ENCODE peak calls at places on chromosomes 1 and 21, in eight cellular contexts. N, X, B, S, F, Q, Y and G are unnamed samples.

GRCh38 chr1:18038051-18038450 is 69.5 kb upstream of the IGSF21 start:
- DNase-seq in N (no peak), X (no peak), B (no peak), S (no peak), F (no peak), Q (no peak), Y (no peak), G (no peak)

GRCh38 chr1:207838156-207839082 is 72.5 kb downstream of the CD34 start:
- DNase-seq in N (no peak), X (no peak), B (peak), S (peak), F (no peak), Q (peak), Y (no peak), G (no peak)

GRCh38 chr1:114669562-114670082 is at the start of gene DENND2C:
- DNase-seq in N (peak), X (no peak), B (no peak), S (no peak), F (no peak), Q (no peak), Y (no peak), G (no peak)

GRCh38 chr21:36156815-36157670 is at the start of gene DOP1B:
- DNase-seq in N (peak), X (no peak), B (no peak), S (no peak), F (peak), Q (no peak), Y (no peak), G (no peak)

GRCh38 chr1:107546571-107546970 is 405.7 kb downstream of the NTNG1 start:
- DNase-seq in N (no peak), X (no peak), B (no peak), S (no peak), F (no peak), Q (no peak), Y (no peak), G (no peak)

GRCh38 chr1:92791487-92792058 is 6.7 kb upstream of the EVI5 start:
- DNase-seq in N (no peak), X (no peak), B (no peak), S (no peak), F (no peak), Q (no peak), Y (no peak), G (no peak)

GRCh38 chr1:196678510-196678884 is 26.7 kb downstream of the CFH start:
- DNase-seq in N (no peak), X (no peak), B (no peak), S (no peak), F (no peak), Q (peak), Y (peak), G (no peak)

GRCh38 chr1:161083743-161084084 is 5.6 kb downstream of the NECTIN4 start:
- DNase-seq in N (no peak), X (no peak), B (no peak), S (no peak), F (no peak), Q (no peak), Y (no peak), G (no peak)

GRCh38 chr21:42626171-42626570 is 27.2 kb upstream of the PDE9A start:
- DNase-seq in N (no peak), X (peak), B (no peak), S (no peak), F (peak), Q (no peak), Y (no peak), G (no peak)

GRCh38 chr1:56572334-56573050 is 6.9 kb downstream of the PLPP3 start:
- DNase-seq in N (no peak), X (no peak), B (no peak), S (no peak), F (no peak), Q (no peak), Y (no peak), G (no peak)

GRCh38 chr1:89295187-89295586 is 22.5 kb upstream of the GBP5 start:
- DNase-seq in N (no peak), X (no peak), B (no peak), S (no peak), F (no peak), Q (no peak), Y (no peak), G (no peak)

GRCh38 chr1:13754510-13755103 is 54.6 kb downstream of the PRDM2 start:
- DNase-seq in N (no peak), X (no peak), B (no peak), S (no peak), F (no peak), Q (no peak), Y (peak), G (no peak)

GRCh38 chr1:68232354-68233148 is at the start of gene WLS:
- DNase-seq in N (no peak), X (peak), B (peak), S (peak), F (peak), Q (peak), Y (peak), G (peak)
- TF ChIP-seq CTCF in N (no peak), X (no peak), B (peak), S (no peak), F (no peak), Q (peak), Y (peak), G (peak)

GRCh38 chr1:10386761-10387482 is 11.9 kb upstream of the PGD start:
- DNase-seq in N (no peak), X (no peak), B (no peak), S (no peak), F (no peak), Q (no peak), Y (no peak), G (no peak)

GRCh38 chr1:10384219-10384618 is 14.6 kb upstream of the PGD start:
- DNase-seq in N (no peak), X (no peak), B (no peak), S (no peak), F (no peak), Q (no peak), Y (no peak), G (no peak)

GRCh38 chr1:10388387-10388715 is 10.5 kb upstream of the PGD start:
- DNase-seq in N (no peak), X (no peak), B (no peak), S (peak), F (peak), Q (no peak), Y (no peak), G (no peak)

GRCh38 chr1:10387611-10388386 is 11.1 kb upstream of the PGD start:
- DNase-seq in N (peak), X (no peak), B (peak), S (peak), F (no peak), Q (peak), Y (peak), G (peak)

DNA sequence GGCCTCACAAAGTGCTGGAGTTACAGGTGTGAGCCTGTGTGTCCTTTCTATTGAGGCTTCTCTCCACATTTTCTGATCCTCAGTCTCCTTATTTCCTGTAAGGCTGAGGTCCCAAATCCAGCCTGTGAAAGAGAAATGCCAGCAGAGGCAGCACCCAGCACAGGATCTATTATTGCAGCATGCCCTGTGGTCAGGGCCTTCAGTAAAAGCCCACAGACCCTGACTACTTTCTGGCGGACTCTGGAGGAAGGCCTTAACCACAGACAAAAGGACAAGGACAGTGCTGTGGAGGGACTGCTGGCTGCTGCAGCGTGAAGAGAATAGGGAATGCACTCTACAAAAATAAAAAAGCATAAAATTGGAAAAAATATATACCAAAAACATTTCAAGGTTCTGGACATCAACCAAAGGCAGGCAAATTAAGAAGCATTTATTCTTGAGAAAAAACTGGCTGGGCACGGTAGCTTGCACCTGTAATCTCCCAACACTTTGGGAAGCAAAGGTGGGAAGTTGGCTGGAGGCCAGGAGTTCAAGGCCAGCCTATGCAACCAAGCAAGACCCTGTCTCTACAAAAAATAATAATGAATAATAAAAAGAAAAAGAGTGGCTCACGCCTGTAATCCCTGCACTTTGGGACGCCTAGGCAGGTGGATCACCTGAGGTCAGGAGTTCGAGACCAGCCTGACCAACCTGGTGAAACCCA is 9.4 kb upstream of the PGD start:
- DNase-seq in N (no peak), X (no peak), B (no peak), S (no peak), F (no peak), Q (no peak), Y (no peak), G (no peak)
- H3K27ac ChIP-seq in N (no peak), X (no peak), B (no peak), S (peak), F (no peak), Q (no peak), Y (no peak), G (peak)

DNA sequence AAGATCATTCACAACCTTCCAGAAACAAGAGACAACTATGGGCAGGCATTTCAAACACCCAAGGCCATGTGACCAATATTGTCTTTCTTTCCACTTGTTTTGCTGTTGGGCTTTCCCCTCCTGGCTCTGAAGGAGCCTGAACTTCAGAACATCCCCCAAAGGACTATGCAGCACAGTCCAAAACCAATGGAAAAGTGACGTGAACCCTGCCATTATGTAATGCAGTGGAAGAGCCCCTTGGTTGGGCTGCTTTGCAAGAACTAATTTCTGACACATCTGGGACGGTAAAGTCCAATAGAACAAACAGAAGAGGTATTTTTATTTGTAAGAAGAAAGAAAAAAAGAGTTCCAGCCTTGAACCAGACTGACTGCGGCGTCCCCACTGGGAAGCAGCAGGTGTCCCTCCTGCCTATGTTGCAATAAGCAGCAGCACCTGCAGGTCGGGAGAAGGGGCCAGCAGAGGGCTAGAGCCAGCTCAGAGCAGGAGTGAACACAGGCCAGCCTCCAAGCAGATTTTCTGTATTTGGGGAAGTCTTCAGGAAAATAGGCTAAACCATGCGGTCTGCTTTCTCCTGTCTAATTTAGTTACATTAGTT is 116.7 kb downstream of the CDC7 start:
- DNase-seq in N (no peak), X (no peak), B (peak), S (peak), F (peak), Q (no peak), Y (no peak), G (peak)
- TF ChIP-seq CTCF in N (no peak), X (no peak), B (no peak), S (peak), F (no peak), Q (peak), Y (no peak), G (peak)

DNA sequence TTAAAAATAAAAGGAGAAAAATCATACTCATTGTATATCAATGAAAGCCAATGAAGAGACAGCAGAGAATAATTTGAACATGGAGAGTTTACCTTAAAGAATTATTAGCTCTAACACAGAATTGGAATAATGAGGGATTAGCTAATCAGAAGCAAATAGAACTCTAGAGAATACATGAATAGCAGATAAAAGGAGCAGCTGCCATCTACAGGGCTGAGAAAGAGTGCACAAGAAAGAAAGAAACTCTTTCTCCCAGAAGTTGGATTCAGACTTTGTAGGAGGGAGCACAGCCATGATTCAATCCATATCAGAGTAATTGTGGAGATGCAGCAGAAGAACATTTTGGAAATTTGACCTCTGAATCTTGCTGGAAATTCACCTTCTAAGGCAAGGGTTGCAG is 1171.2 kb downstream of the PLA2G4A start:
- DNase-seq in N (no peak), X (no peak), B (no peak), S (peak), F (no peak), Q (no peak), Y (no peak), G (no peak)
- H3K27ac ChIP-seq in N (no peak), X (no peak), B (no peak), S (no peak), F (no peak), Q (no peak), Y (no peak), G (no peak)

GRCh38 chr1:110457206-110457605 is 6.3 kb downstream of the PROK1 start:
- DNase-seq in N (no peak), X (peak), B (no peak), S (no peak), F (no peak), Q (no peak), Y (no peak), G (no peak)

GRCh38 chr1:110453829-110454228 is 2.9 kb downstream of the PROK1 start:
- DNase-seq in N (no peak), X (no peak), B (no peak), S (no peak), F (no peak), Q (no peak), Y (no peak), G (no peak)

GRCh38 chr1:110454328-110454727 is 3.4 kb downstream of the PROK1 start:
- DNase-seq in N (no peak), X (no peak), B (no peak), S (no peak), F (no peak), Q (no peak), Y (no peak), G (no peak)

GRCh38 chr1:110452330-110452729 is 1.4 kb downstream of the PROK1 start:
- DNase-seq in N (no peak), X (no peak), B (no peak), S (no peak), F (no peak), Q (no peak), Y (no peak), G (no peak)

GRCh38 chr1:110455151-110455550 is 4.2 kb downstream of the PROK1 start:
- DNase-seq in N (no peak), X (peak), B (no peak), S (no peak), F (no peak), Q (no peak), Y (no peak), G (peak)
- TF ChIP-seq CTCF in N (peak), X (no peak), B (no peak), S (no peak), F (no peak), Q (no peak), Y (no peak), G (peak)

DNA sequence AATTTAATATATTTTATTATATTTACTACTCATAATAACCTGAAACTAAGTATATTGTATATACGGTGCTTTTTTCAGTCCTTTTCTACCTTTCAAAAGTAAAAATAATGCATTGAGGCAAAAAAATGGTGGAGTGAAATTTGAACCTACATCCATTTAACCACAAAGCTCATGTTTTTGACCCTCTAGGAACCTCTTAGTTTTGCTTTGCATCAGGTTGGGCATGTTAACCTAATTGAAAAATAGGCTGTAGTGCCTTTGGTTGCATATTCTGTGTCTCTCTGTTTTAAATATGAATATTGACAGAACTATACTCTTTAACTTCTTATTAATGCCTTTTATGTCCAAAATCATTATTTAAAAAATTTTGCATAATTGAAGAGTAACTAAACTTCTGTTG is 3.8 kb downstream of the SGIP1 start:
- DNase-seq in N (no peak), X (no peak), B (no peak), S (no peak), F (no peak), Q (no peak), Y (no peak), G (no peak)
- H3K27ac ChIP-seq in N (no peak), X (no peak), B (no peak), S (no peak), F (no peak), Q (no peak), Y (no peak), G (no peak)

GRCh38 chr1:6603424-6603850 is 768 bp upstream of the KLHL21 start:
- DNase-seq in N (no peak), X (peak), B (peak), S (peak), F (peak), Q (peak), Y (peak), G (peak)

GRCh38 chr1:6600410-6601048 is 2.1 kb downstream of the KLHL21 start:
- DNase-seq in N (no peak), X (no peak), B (no peak), S (no peak), F (no peak), Q (no peak), Y (no peak), G (no peak)

GRCh38 chr1:6601049-6601864 is 1.4 kb downstream of the KLHL21 start:
- DNase-seq in N (peak), X (peak), B (peak), S (peak), F (peak), Q (peak), Y (peak), G (peak)

GRCh38 chr1:6602669-6603423 is at the start of gene KLHL21:
- DNase-seq in N (peak), X (peak), B (peak), S (peak), F (peak), Q (peak), Y (peak), G (peak)

DNA sequence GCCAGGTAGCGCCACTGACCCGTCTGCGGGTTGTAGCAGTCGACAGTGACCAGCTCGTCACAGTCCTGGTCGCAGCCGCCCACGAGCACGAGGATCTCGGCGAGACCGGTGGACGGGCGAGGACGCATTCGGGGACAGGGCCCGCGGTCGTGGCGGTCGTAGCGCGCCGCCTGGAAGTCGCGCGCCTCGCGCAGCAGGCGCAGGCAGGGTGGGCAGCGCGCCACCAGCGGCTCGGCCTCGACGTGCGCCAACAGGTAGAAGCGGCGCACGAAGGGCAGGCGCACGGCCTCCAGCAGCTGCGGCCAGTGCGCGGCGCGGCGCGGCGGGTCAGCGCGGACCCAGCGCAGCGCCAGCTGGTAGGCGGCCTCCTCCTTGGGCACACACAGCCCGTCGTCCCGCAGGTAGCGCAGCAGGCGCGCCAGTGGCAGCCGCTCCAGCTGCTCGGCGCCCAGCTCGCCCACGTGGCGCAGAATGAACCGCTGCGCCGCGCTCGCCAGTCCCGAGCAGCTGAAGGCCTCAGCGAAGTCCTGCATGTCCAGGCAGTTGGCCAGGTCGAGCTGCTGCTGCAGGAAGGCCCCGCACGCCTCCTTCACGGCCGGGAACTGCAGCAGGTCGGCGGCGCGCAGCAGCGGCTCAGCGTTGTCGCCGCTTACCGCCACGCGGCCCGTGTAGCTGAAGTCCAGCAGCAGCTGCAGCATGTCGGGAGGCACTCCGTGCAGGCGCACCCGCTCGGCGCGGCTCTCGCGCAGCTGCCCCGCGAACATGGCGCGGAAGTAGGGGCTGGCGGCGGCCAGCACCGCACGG is 602 bp downstream of the KLHL21 start:
- DNase-seq in N (no peak), X (peak), B (peak), S (peak), F (peak), Q (no peak), Y (peak), G (peak)
- TF ChIP-seq CTCF in N (peak), X (no peak), B (no peak), S (no peak), F (no peak), Q (no peak), Y (no peak), G (no peak)

DNA sequence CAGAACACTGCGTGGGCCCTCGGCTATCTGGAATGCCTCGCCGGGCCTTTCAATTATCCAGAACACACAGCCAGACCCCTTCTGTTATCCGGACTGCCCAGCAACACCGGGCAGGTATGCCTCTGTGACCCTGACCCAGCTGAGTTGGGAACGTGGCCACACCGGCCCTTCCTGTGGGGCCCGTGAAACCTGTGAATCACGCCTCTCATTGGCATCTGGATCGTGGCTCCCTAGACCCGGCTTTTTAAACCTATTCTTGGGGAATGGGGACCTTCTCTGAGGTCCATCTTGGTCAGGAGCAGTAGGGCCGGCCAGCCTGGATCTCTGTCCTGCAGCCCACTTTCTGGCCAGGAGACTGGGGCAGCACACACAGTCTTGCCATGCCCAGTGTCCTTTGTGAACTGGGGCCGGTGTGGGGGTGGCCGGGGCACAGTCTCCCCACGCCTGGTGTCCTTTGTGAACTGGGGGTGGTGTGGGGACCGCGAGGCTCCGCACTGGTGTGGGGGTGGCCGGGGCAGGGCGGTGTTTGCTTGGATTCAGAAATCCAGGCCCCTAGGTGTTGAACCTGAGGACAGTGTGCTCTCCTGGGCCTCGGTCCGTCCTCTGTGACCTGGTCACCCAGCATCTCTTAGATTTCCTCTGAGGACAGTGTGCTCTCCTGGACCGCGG is 11.1 kb downstream of the COL18A1 start:
- DNase-seq in N (no peak), X (peak), B (peak), S (peak), F (no peak), Q (no peak), Y (no peak), G (peak)
- H3K27ac ChIP-seq in N (no peak), X (no peak), B (peak), S (no peak), F (no peak), Q (no peak), Y (no peak), G (no peak)

DNA sequence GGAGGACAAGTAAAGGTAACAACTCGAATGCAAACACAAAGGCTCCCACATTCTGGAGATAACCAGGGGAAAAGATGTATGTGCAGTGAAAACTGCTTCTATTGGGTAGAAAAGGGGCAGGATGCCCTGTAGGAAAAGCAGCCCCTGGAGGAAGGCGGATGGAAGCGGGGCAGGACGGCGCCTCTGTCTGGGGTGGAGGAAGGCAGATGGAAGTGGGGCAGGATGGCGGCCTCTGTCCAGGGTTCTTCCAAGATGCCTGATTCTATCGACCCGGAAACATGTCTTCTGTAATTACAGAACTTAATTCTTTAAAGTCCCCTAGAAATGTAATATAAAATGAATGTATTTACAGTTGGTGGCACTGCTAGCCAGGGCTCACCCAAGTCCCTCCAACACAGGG is 24.0 kb upstream of the LRRC47 start:
- DNase-seq in N (no peak), X (no peak), B (no peak), S (no peak), F (no peak), Q (no peak), Y (no peak), G (no peak)
- TF ChIP-seq CTCF in N (no peak), X (no peak), B (no peak), S (no peak), F (no peak), Q (no peak), Y (no peak), G (no peak)